ENCODE peak calls at places on chromosomes 2 and 18, in six cellular contexts. Y is neuronal stem cell, G is mesendoderm, P is mesenchymal stem cell, O is IMR-90, S is H9. A is an unnamed sample.

GRCh38 chr2:197088694-197089093 is 162.2 kb upstream of the PGAP1 start:
- DNase-seq in Y (no peak), P (peak), G (no peak), O (peak), S (no peak), A (no peak)

GRCh38 chr2:13558368-13558767 is 841.6 kb downstream of the TRIB2 start:
- DNase-seq in S (no peak), P (peak), O (peak), G (peak), Y (no peak), A (no peak)

GRCh38 chr18:11947214-11948119 is 33.8 kb upstream of the IMPA2 start:
- DNase-seq in Y (peak), O (peak), G (peak), S (peak), P (peak), A (peak)

GRCh38 chr18:45954070-45954712 is 12.9 kb downstream of the EPG5 start:
- DNase-seq in O (peak), S (no peak), G (no peak), Y (no peak), P (peak), A (no peak)

GRCh38 chr2:74762789-74763188 is 71.1 kb upstream of the HK2 start:
- DNase-seq in G (peak), Y (no peak), O (no peak), S (no peak), P (no peak), A (no peak)

GRCh38 chr2:134865388-134865787 is 27.0 kb downstream of the ACMSD start:
- DNase-seq in S (no peak), G (no peak), Y (no peak), P (no peak), O (no peak), A (no peak)

GRCh38 chr2:16368328-16368727 is 297.3 kb downstream of the CYRIA start:
- DNase-seq in O (no peak), S (no peak), Y (no peak), P (no peak), G (no peak), A (no peak)

GRCh38 chr2:68939962-68940361 is 12.7 kb downstream of the GKN2 start:
- DNase-seq in G (no peak), O (no peak), Y (no peak), S (no peak), P (no peak), A (no peak)

DNA sequence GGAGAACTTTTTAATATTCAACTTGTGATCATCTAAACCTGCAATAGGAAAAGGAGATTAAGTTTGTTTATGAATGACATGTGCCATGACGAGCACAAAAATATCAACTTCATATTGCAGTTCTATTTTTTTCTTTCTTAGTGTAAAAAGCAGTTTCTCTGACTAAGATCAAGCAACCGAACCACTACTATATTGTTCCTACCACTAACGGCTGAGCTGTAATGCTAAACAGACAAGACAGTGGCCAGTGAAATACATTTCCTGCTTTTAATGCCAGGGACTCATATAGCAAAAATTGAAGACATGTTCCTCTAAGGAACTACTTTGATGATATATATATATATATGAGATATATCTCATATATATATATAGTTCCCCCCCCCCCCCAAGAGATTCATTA is 1705.6 kb upstream of the TMEFF2 start:
- DNase-seq in G (no peak), P (no peak), O (no peak), S (no peak), Y (no peak), A (no peak)
- H2BK15ac ChIP-seq in G (no peak), P (no peak), O (no peak), S (no peak), Y (no peak), A (no peak)

DNA sequence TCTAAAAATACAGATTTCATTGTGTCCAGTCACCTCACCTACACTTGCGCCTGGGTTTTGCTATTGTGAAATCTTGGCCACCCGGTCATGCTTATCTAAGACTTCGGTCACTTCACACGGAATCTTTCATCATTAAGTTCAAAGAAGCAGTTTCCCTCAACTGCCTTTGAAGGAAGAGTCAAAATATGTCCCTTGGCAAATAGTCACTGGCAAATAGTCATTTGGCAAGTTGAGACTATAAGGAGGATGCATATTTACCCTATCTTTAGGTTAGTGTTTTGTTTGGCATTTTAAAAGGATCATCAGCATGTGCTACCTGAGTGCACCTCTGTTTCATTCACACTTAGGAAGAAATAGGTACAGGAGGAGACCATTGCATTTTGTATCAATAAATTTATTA is 95.9 kb downstream of the FEZ2 start:
- DNase-seq in Y (no peak), O (no peak), P (no peak), S (no peak), G (no peak), A (no peak)
- H2BK15ac ChIP-seq in Y (no peak), O (no peak), P (no peak), S (no peak), G (no peak), A (no peak)

DNA sequence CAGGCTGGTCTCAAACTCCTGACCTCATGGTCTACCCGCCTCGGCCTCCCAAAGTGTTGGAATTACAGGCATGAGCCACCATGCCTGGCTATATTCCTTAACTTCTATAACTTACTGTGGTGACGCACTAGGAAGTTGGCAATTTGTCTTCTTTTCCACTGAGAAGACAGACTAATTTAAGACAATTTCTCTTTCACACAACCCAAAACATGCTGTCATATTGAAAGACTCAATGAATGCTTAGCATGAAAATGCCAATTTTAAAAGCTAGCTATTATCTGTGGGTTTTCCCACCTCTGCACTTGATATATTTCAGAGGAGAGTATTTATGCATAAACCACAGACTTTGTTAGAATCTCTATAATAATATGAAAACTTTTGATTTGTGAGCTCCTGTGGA is 84.5 kb downstream of the ERBB4 start:
- DNase-seq in Y (no peak), G (no peak), S (no peak), P (no peak), O (no peak), A (no peak)
- H2BK15ac ChIP-seq in Y (no peak), G (no peak), S (no peak), P (no peak), O (no peak), A (no peak)

DNA sequence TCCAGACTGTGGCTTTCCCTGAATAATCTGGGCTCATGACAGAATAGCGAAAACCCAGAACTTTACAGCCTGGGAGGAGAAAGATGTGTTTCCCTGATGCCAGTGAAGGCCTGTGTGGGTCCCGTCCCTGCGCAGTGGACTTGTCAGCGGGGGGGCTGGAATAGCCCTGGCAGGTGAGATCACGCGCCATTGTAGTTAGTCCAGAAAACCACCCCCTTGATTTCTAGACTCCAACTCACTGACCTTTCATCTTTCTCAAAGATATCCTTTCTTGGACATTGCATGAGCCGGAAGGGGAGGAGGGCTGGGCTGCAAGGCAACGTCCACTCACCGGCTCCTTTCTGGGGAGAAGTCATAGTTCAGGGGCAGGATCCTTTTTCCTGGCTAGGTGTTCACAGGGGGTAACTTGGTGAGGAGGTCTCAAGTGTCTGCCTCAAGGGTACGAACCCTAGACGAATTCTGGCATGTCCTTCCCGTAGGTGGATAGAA is 22.2 kb upstream of the ASAP2 start:
- DNase-seq in P (no peak), G (no peak), O (no peak), Y (no peak), S (no peak), A (no peak)
- H2BK15ac ChIP-seq in P (peak), G (no peak), O (no peak), Y (no peak), S (no peak), A (no peak)

DNA sequence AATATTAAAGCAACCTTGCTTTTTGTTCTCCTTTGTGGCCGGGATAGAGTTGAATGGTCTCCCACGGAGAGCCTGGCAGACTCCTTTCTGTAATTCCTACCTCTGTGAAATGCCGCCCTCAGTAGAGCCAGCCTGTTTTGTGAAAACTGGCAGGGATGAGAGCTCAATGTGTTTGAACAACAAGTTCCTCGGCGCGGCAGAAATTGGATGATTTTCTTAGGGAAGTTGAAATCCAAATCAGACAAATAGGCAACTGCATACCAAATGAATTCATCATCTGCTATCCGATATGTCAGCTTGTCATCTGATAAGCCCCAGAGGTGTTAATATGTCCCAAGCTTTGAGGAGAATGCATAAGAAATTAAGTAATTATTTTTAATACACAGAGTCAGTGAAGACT is 82.6 kb upstream of the REV1 start:
- DNase-seq in Y (no peak), P (no peak), S (no peak), G (peak), O (no peak), A (no peak)
- H2BK15ac ChIP-seq in Y (no peak), P (no peak), S (no peak), G (no peak), O (no peak), A (no peak)

DNA sequence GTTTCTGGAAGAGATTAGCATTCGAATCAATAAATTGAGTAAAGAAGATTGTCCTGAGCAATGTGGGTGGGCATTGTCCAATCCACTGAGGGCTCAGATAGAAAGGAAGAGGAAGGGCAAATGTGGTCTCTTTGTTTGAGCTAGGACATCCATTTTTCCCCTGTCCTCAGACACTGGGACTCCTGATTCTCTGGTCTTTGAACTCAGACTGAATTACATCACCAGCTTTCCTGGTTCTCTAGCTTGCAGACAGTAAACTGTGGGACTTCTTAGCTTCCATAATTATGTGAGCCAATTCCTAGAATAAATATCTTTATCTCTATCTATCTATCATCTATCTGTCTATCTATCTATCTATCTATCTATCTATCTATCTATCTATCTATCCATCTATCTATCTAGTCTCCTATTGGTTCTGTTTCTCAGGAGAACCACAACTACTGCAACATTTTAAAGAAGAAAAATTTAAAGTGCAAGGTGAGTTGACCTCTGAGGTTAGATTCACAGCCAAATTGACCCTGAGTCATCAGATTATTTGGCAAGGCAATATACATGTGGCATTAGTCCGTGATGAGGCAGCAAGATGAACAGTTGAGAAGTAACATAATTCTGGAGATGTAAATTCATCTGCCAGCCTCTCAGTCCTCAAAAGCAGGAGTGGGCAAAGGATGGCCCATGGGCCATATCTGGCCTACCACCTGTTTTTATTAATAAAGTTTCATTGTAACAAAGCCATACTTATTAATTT is 191.4 kb downstream of the PDE11A start:
- DNase-seq in Y (no peak), O (no peak), G (no peak), S (no peak), P (no peak), A (no peak)
- H2BK15ac ChIP-seq in Y (no peak), O (no peak), G (no peak), S (no peak), P (no peak), A (no peak)